ENCODE peak calls at places on chromosomes 2 and 18, in seven cellular contexts. One of them, this sample, is unnamed.
A peak's percentile ranks its signal among the peaks of the same experiment; 100 is the strongest.

GRCh38 chr18:56204052-56204451 is 434.3 kb downstream of the TXNL1 start:
- DNase-seq in breast epithelium: no peak
- DNase-seq in HCEC 1CT: no peak
- DNase-seq in iris pigment epithelial cell: no peak
- DNase-seq in Calu3: no peak
- DNase-seq in NCI-H2107: no peak
- DNase-seq in heart right ventricle: no peak
- DNase-seq in this sample: no peak

GRCh38 chr2:42974697-42975357 is 182.4 kb upstream of the HAAO start:
- DNase-seq in breast epithelium: peak; percentile 64
- DNase-seq in HCEC 1CT: peak; percentile 70
- DNase-seq in iris pigment epithelial cell: peak; percentile 62
- DNase-seq in Calu3: peak; percentile 85
- DNase-seq in NCI-H2107: peak; percentile 20
- DNase-seq in heart right ventricle: peak; percentile 85
- DNase-seq in this sample: no peak

GRCh38 chr18:37662099-37662498 is 96.5 kb upstream of the CELF4 start:
- DNase-seq in breast epithelium: no peak
- DNase-seq in HCEC 1CT: no peak
- DNase-seq in iris pigment epithelial cell: no peak
- DNase-seq in Calu3: no peak
- DNase-seq in NCI-H2107: no peak
- DNase-seq in heart right ventricle: no peak
- DNase-seq in this sample: no peak

GRCh38 chr18:57589162-57589561 is 2.7 kb upstream of the FECH start:
- DNase-seq in breast epithelium: no peak
- DNase-seq in HCEC 1CT: no peak
- DNase-seq in iris pigment epithelial cell: no peak
- DNase-seq in Calu3: no peak
- DNase-seq in NCI-H2107: peak; percentile 16
- DNase-seq in heart right ventricle: no peak
- DNase-seq in this sample: no peak

GRCh38 chr2:206361407-206362045 is 81.8 kb upstream of the ADAM23 start:
- DNase-seq in breast epithelium: no peak
- DNase-seq in HCEC 1CT: no peak
- DNase-seq in iris pigment epithelial cell: no peak
- DNase-seq in Calu3: no peak
- DNase-seq in NCI-H2107: no peak
- DNase-seq in heart right ventricle: no peak
- DNase-seq in this sample: no peak

GRCh38 chr2:223759569-223760430 is 77.6 kb downstream of the AP1S3 start:
- DNase-seq in breast epithelium: peak; percentile 23
- DNase-seq in HCEC 1CT: peak; percentile 4
- DNase-seq in iris pigment epithelial cell: peak; percentile 95
- DNase-seq in Calu3: peak; percentile 68
- DNase-seq in NCI-H2107: no peak
- DNase-seq in heart right ventricle: no peak
- DNase-seq in this sample: no peak

GRCh38 chr2:187266147-187266546 is 181.9 kb downstream of the CALCRL start:
- DNase-seq in breast epithelium: no peak
- DNase-seq in HCEC 1CT: no peak
- DNase-seq in iris pigment epithelial cell: peak; percentile 9
- DNase-seq in Calu3: no peak
- DNase-seq in NCI-H2107: no peak
- DNase-seq in heart right ventricle: no peak
- DNase-seq in this sample: no peak

GRCh38 chr2:73022024-73022568 is 49.4 kb downstream of the SFXN5 start:
- DNase-seq in breast epithelium: no peak
- DNase-seq in HCEC 1CT: no peak
- DNase-seq in iris pigment epithelial cell: no peak
- DNase-seq in Calu3: no peak
- DNase-seq in NCI-H2107: no peak
- DNase-seq in heart right ventricle: no peak
- DNase-seq in this sample: no peak

GRCh38 chr18:21110667-21111350 is 804 bp downstream of the ROCK1 start:
- DNase-seq in breast epithelium: no peak
- DNase-seq in HCEC 1CT: peak; percentile 16
- DNase-seq in iris pigment epithelial cell: peak; percentile 50
- DNase-seq in Calu3: peak; percentile 37
- DNase-seq in NCI-H2107: no peak
- DNase-seq in heart right ventricle: peak; percentile 52
- DNase-seq in this sample: no peak

GRCh38 chr2:186687774-186688173 is 6.1 kb upstream of the FAM171B start:
- DNase-seq in breast epithelium: no peak
- DNase-seq in HCEC 1CT: peak; percentile 60
- DNase-seq in iris pigment epithelial cell: peak; percentile 30
- DNase-seq in Calu3: no peak
- DNase-seq in NCI-H2107: no peak
- DNase-seq in heart right ventricle: no peak
- DNase-seq in this sample: no peak

GRCh38 chr2:113273031-113273551 is 5.6 kb downstream of the PAX8 start:
- DNase-seq in breast epithelium: no peak
- DNase-seq in HCEC 1CT: peak; percentile 15
- DNase-seq in iris pigment epithelial cell: peak; percentile 28
- DNase-seq in Calu3: peak; percentile 61
- DNase-seq in NCI-H2107: no peak
- DNase-seq in heart right ventricle: no peak
- DNase-seq in this sample: no peak

GRCh38 chr2:167756427-167756826 is 491.0 kb downstream of the STK39 start:
- DNase-seq in breast epithelium: no peak
- DNase-seq in HCEC 1CT: no peak
- DNase-seq in iris pigment epithelial cell: peak; percentile 57
- DNase-seq in Calu3: no peak
- DNase-seq in NCI-H2107: no peak
- DNase-seq in heart right ventricle: no peak
- DNase-seq in this sample: no peak

GRCh38 chr2:237696471-237696870 is 69.1 kb downstream of the LRRFIP1 start:
- DNase-seq in breast epithelium: no peak
- DNase-seq in HCEC 1CT: no peak
- DNase-seq in iris pigment epithelial cell: no peak
- DNase-seq in Calu3: no peak
- DNase-seq in NCI-H2107: no peak
- DNase-seq in heart right ventricle: no peak
- DNase-seq in this sample: no peak

GRCh38 chr2:23449413-23449812 is 64.4 kb downstream of the KLHL29 start:
- DNase-seq in breast epithelium: no peak
- DNase-seq in HCEC 1CT: no peak
- DNase-seq in iris pigment epithelial cell: no peak
- DNase-seq in Calu3: no peak
- DNase-seq in NCI-H2107: no peak
- DNase-seq in heart right ventricle: no peak
- DNase-seq in this sample: no peak

GRCh38 chr18:45686892-45687611 is 36.9 kb upstream of the SLC14A1 start:
- DNase-seq in breast epithelium: no peak
- DNase-seq in HCEC 1CT: no peak
- DNase-seq in iris pigment epithelial cell: no peak
- DNase-seq in Calu3: no peak
- DNase-seq in NCI-H2107: no peak
- DNase-seq in heart right ventricle: no peak
- DNase-seq in this sample: no peak

GRCh38 chr18:6219116-6219717 is 195.5 kb downstream of the L3MBTL4 start:
- DNase-seq in breast epithelium: no peak
- DNase-seq in HCEC 1CT: peak; percentile 1
- DNase-seq in iris pigment epithelial cell: peak; percentile 58
- DNase-seq in Calu3: no peak
- DNase-seq in NCI-H2107: no peak
- DNase-seq in heart right ventricle: peak; percentile 15
- DNase-seq in this sample: peak; percentile 3

GRCh38 chr2:234426616-234427015 is 70.3 kb downstream of the ARL4C start:
- DNase-seq in breast epithelium: no peak
- DNase-seq in HCEC 1CT: no peak
- DNase-seq in iris pigment epithelial cell: no peak
- DNase-seq in Calu3: no peak
- DNase-seq in NCI-H2107: no peak
- DNase-seq in heart right ventricle: no peak
- DNase-seq in this sample: no peak

GRCh38 chr18:21914739-21915319 is 174.2 kb downstream of the MIB1 start:
- DNase-seq in breast epithelium: no peak
- DNase-seq in HCEC 1CT: peak; percentile 56
- DNase-seq in iris pigment epithelial cell: peak; percentile 73
- DNase-seq in Calu3: peak; percentile 66
- DNase-seq in NCI-H2107: no peak
- DNase-seq in heart right ventricle: no peak
- DNase-seq in this sample: no peak

GRCh38 chr18:48161201-48161910 is 230.9 kb upstream of the SMAD2 start:
- DNase-seq in breast epithelium: peak; percentile 67
- DNase-seq in HCEC 1CT: peak; percentile 62
- DNase-seq in iris pigment epithelial cell: peak; percentile 48
- DNase-seq in Calu3: peak; percentile 70
- DNase-seq in NCI-H2107: peak; percentile 84
- DNase-seq in heart right ventricle: peak; percentile 88
- DNase-seq in this sample: peak; percentile 89

GRCh38 chr18:44855681-44856080 is 175.0 kb downstream of the SETBP1 start:
- DNase-seq in breast epithelium: no peak
- DNase-seq in HCEC 1CT: no peak
- DNase-seq in iris pigment epithelial cell: no peak
- DNase-seq in Calu3: no peak
- DNase-seq in NCI-H2107: no peak
- DNase-seq in heart right ventricle: no peak
- DNase-seq in this sample: no peak

GRCh38 chr2:136164377-136164776 is 46.4 kb upstream of the CXCR4 start:
- DNase-seq in breast epithelium: no peak
- DNase-seq in HCEC 1CT: no peak
- DNase-seq in iris pigment epithelial cell: no peak
- DNase-seq in Calu3: no peak
- DNase-seq in NCI-H2107: no peak
- DNase-seq in heart right ventricle: no peak
- DNase-seq in this sample: no peak

GRCh38 chr18:49476664-49477411 is 10.2 kb downstream of the C18orf32 start:
- DNase-seq in breast epithelium: no peak
- DNase-seq in HCEC 1CT: peak; percentile 79
- DNase-seq in iris pigment epithelial cell: peak; percentile 92
- DNase-seq in Calu3: no peak
- DNase-seq in NCI-H2107: no peak
- DNase-seq in heart right ventricle: no peak
- DNase-seq in this sample: no peak

GRCh38 chr2:70104231-70105111 is 17.2 kb downstream of the PCBP1 start:
- DNase-seq in breast epithelium: no peak
- DNase-seq in HCEC 1CT: peak; percentile 27
- DNase-seq in iris pigment epithelial cell: peak; percentile 81
- DNase-seq in Calu3: peak; percentile 65
- DNase-seq in NCI-H2107: no peak
- DNase-seq in heart right ventricle: no peak
- DNase-seq in this sample: no peak